ENCODE peak calls at places on chromosomes 13 and 19, in six cellular contexts. Z, R, H, K, P and M are unnamed samples.

GRCh38 chr13:110132178-110132975 is 174.6 kb downstream of the COL4A1 start:
- DNase-seq in Z (no peak), R (no peak), H (peak; percentile 32), K (no peak), P (no peak), M (no peak)

GRCh38 chr13:109779074-109779473 is 7.3 kb downstream of the IRS2 start:
- DNase-seq in Z (peak; percentile 33), R (no peak), H (peak; percentile 29), K (no peak), P (no peak), M (no peak)

GRCh38 chr19:48175578-48175977 is 5.1 kb downstream of the ZSWIM9 start:
- DNase-seq in Z (no peak), R (no peak), H (no peak), K (no peak), P (no peak), M (no peak)

GRCh38 chr13:80113714-80114454 is 227.0 kb downstream of the SPRY2 start:
- DNase-seq in Z (no peak), R (no peak), H (no peak), K (no peak), P (no peak), M (no peak)

GRCh38 chr19:13861714-13862531 is 15.0 kb upstream of the NANOS3 start:
- DNase-seq in Z (peak; percentile 94), R (no peak), H (peak; percentile 58), K (peak; percentile 62), P (peak; percentile 94), M (peak; percentile 94)

GRCh38 chr13:80297094-80297493 is 43.8 kb downstream of the SPRY2 start:
- DNase-seq in Z (no peak), R (peak; percentile 87), H (no peak), K (no peak), P (no peak), M (no peak)

GRCh38 chr19:46124638-46125115 is at the start of gene IGFL3:
- DNase-seq in Z (no peak), R (no peak), H (no peak), K (no peak), P (no peak), M (no peak)

GRCh38 chr13:42969558-42970172 is 22.4 kb downstream of the EPSTI1 start:
- DNase-seq in Z (peak; percentile 90), R (peak; percentile 47), H (peak; percentile 9), K (peak; percentile 48), P (peak; percentile 74), M (peak; percentile 85)

GRCh38 chr19:48844472-48844871 is 8.2 kb upstream of the HSD17B14 start:
- DNase-seq in Z (no peak), R (no peak), H (no peak), K (no peak), P (no peak), M (no peak)

GRCh38 chr19:47609885-47610545 is 1.1 kb downstream of the BICRA start:
- DNase-seq in Z (peak; percentile 44), R (no peak), H (no peak), K (peak; percentile 3), P (peak; percentile 70), M (peak; percentile 70)

GRCh38 chr19:20503536-20503935 is 62.0 kb downstream of the ZNF737 start:
- DNase-seq in Z (no peak), R (no peak), H (no peak), K (no peak), P (no peak), M (no peak)

GRCh38 chr19:29798783-29799182 is 13.0 kb upstream of the CCNE1 start:
- DNase-seq in Z (no peak), R (no peak), H (no peak), K (no peak), P (no peak), M (no peak)

GRCh38 chr13:101417043-101417406 is 717 bp upstream of the NALCN start:
- DNase-seq in Z (no peak), R (no peak), H (peak; percentile 80), K (peak; percentile 7), P (no peak), M (no peak)

GRCh38 chr13:100280681-100281080 is 191.8 kb downstream of the PCCA start:
- DNase-seq in Z (no peak), R (no peak), H (no peak), K (no peak), P (no peak), M (no peak)

GRCh38 chr13:28707629-28708427 is 10.9 kb downstream of the SLC46A3 start:
- DNase-seq in Z (no peak), R (no peak), H (no peak), K (peak; percentile 52), P (no peak), M (peak; percentile 44)

GRCh38 chr19:21839966-21840365 is 4.0 kb upstream of the ZNF43 start:
- DNase-seq in Z (no peak), R (no peak), H (no peak), K (no peak), P (no peak), M (no peak)

GRCh38 chr13:31044658-31045620 is 112.5 kb downstream of the TEX26 start:
- DNase-seq in Z (peak; percentile 58), R (no peak), H (no peak), K (no peak), P (no peak), M (no peak)

GRCh38 chr13:114319441-114319871 is 5.2 kb downstream of the CHAMP1 start:
- DNase-seq in Z (no peak), R (no peak), H (no peak), K (peak; percentile 26), P (no peak), M (no peak)

GRCh38 chr13:40475617-40476016 is 190.8 kb downstream of the FOXO1 start:
- DNase-seq in Z (no peak), R (no peak), H (no peak), K (no peak), P (no peak), M (no peak)

GRCh38 chr19:2625434-2625833 is 77.1 kb downstream of the GNG7 start:
- DNase-seq in Z (no peak), R (no peak), H (no peak), K (no peak), P (peak; percentile 77), M (no peak)